ENCODE peak calls at places on chromosomes 7 and 10, in nine cellular contexts. Z is epithelial cell of esophagus, X is foreskin fibroblast, E is uterus, K is body of pancreas, D is LNCaP clone FGC, Q is BJ, P is left lung, N is WERI-Rb-1. J is an unnamed sample.

GRCh38 chr10:47299989-47300931 is at the start of gene GDF10:
- DNase-seq in N (peak), Z (no peak), K (peak), E (no peak), D (no peak), Q (no peak), P (no peak), X (no peak), J (no peak)

GRCh38 chr10:129522041-129522585 is 55.1 kb downstream of the MGMT start:
- DNase-seq in X (no peak), Z (no peak), N (no peak), Q (no peak), K (no peak), D (no peak), E (no peak), P (no peak), J (no peak)

GRCh38 chr10:85537561-85537960 is 829.0 kb downstream of the GRID1 start:
- DNase-seq in Q (no peak), P (no peak), K (no peak), N (no peak), E (no peak), D (no peak), Z (no peak), X (no peak), J (no peak)

GRCh38 chr7:500521-501420 is 18.9 kb downstream of the PDGFA start:
- DNase-seq in Q (no peak), P (peak), X (no peak), E (no peak), N (peak), Z (no peak), K (peak), D (no peak), J (no peak)

GRCh38 chr10:113459672-113460280 is 93.1 kb upstream of the HABP2 start:
- DNase-seq in D (no peak), Q (no peak), Z (no peak), K (no peak), E (no peak), P (no peak), X (no peak), N (no peak), J (no peak)

GRCh38 chr10:72688208-72688651 is 3.7 kb upstream of the MCU start:
- DNase-seq in Q (peak), D (no peak), K (no peak), Z (peak), P (no peak), N (no peak), E (no peak), X (peak), J (peak)

GRCh38 chr7:28070311-28071055 is 110.1 kb downstream of the JAZF1 start:
- DNase-seq in E (peak), Q (no peak), K (no peak), X (no peak), N (no peak), D (no peak), Z (no peak), P (no peak), J (no peak)

GRCh38 chr7:142645777-142646176 is 103.5 kb upstream of the PRSS1 start:
- DNase-seq in E (no peak), Q (no peak), Z (no peak), P (no peak), N (peak), X (no peak), D (no peak), K (no peak), J (no peak)

GRCh38 chr10:132419631-132420468 is 22.9 kb downstream of the PWWP2B start:
- DNase-seq in X (no peak), K (peak), N (no peak), Z (no peak), E (no peak), P (peak), D (no peak), Q (no peak), J (no peak)

GRCh38 chr10:15370741-15371701 is at the start of gene FAM171A1:
- DNase-seq in N (peak), P (peak), Q (no peak), D (no peak), Z (peak), E (peak), X (peak), K (peak), J (no peak)

GRCh38 chr10:30056767-30057355 is 2.5 kb downstream of the JCAD start:
- DNase-seq in D (no peak), E (no peak), P (no peak), Q (no peak), N (no peak), K (no peak), Z (no peak), X (no peak), J (no peak)
- H3K4me3 ChIP-seq in D (no peak), E (no peak), P (peak), Q (no peak), N (no peak), K (no peak), Z (no peak), X (peak), J (peak)

GRCh38 chr7:20331912-20332317 is 1.2 kb downstream of the ITGB8 start:
- DNase-seq in X (no peak), E (no peak), K (no peak), D (no peak), Q (no peak), Z (no peak), N (peak), P (no peak), J (no peak)
- H3K4me3 ChIP-seq in X (peak), E (peak), K (peak), D (no peak), Q (peak), Z (peak), N (peak), P (peak), J (peak)

GRCh38 chr7:155458317-155459132 is 596 bp downstream of the EN2 start:
- DNase-seq in K (no peak), E (no peak), N (no peak), Q (no peak), P (no peak), Z (no peak), D (no peak), X (no peak), J (no peak)

GRCh38 chr7:155456517-155456771 is 1.5 kb upstream of the EN2 start:
- DNase-seq in E (no peak), P (no peak), N (no peak), Q (no peak), D (no peak), Z (no peak), K (no peak), X (no peak), J (no peak)

GRCh38 chr7:155455776-155456516 is 2.0 kb upstream of the EN2 start:
- DNase-seq in X (no peak), P (no peak), Q (no peak), N (no peak), D (no peak), K (no peak), E (no peak), Z (no peak), J (no peak)

GRCh38 chr7:155457544-155458316 is at the start of gene EN2:
- DNase-seq in K (peak), Q (no peak), N (peak), E (no peak), X (no peak), P (peak), Z (peak), D (no peak), J (no peak)

DNA sequence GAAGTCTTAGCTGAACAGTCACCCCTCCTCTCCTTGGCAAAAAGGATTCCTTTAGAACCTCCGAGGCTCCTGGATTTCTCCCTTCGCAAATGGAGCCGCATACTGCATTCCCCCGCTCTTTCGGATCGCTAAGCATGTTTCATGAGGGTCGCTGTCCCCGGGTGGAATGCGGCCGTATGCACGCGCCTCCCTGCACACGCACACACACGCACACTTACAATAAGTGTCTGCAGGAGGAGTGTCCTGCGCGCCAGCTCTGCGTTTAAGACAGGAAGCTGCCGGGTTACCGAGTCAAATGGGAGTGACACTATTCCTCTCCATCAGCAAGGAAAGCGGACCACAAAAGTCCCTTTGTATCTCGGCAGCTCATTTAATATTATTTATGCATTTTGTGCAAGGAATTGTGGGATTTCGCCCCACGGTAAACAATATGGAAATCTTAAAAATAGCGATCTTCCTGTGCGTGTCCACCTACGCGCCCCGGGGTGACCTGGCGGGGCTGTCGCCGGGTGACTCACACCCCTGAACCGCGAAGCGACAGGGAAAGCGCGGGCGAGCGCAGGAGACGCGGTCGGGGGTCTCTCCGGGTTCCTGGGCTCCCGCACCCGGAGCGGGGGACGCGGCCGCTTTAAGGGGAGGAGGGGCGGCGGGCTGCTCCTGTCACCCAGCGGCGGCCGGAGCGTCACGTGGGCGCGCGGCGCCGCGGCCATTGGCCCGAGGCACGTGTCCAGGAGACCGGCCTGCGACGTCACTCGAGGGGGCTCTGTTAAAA is 971 bp upstream of the EN2 start:
- DNase-seq in Q (no peak), K (peak), Z (peak), E (peak), N (peak), P (peak), X (peak), D (no peak), J (peak)
- H3K4me3 ChIP-seq in Q (peak), K (peak), Z (peak), E (no peak), N (peak), P (peak), X (peak), D (peak), J (peak)

GRCh38 chr7:37921340-37921805 is 933 bp downstream of the EPDR1 start:
- DNase-seq in X (no peak), N (peak), Z (no peak), E (peak), D (no peak), K (peak), Q (no peak), P (no peak), J (no peak)
- H3K4me3 ChIP-seq in X (peak), N (peak), Z (no peak), E (peak), D (peak), K (peak), Q (peak), P (peak), J (peak)

DNA sequence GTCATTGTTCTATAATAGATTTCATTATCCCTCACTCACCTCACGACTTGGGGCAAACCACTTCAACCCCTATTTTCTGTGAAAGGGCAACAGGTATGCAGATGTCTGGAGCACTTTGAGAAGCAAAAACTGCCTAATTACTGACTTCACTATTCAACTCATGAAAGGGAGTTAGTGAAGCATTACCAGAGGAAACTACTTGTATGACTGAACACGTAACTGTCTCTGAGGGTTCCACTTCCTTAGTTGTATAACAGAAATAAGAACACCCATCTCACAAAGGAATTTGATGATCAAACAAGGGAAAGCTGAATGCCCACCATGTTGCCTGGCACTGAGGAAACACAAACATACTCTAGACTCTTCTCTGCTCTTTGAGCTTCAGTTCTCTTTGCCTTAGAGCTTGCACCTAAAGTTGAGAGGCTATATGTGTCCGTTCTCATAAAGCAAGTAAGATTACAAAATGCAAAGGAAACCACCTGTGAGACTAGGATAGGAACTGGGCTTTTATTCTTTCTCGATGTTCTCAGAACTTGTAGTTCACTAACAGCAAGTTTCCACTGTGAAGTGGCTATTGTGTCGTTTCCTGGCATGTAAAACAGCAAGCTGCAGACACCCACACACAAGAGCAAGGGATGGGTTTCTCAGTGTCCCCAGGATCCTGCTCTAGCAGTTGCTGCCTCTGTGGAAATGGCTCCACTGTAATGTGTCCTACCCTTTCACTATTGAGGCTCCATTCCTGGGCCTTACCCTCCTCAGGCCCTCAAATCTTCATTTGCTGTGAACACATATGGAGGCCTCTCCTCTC is 2.6 kb downstream of the TMEM243 start:
- DNase-seq in N (no peak), E (no peak), Q (no peak), D (no peak), X (no peak), Z (no peak), P (no peak), K (no peak), J (no peak)
- H3K4me3 ChIP-seq in N (no peak), E (no peak), Q (no peak), D (no peak), X (no peak), Z (no peak), P (peak), K (no peak), J (no peak)

GRCh38 chr7:30468791-30469190 is 9.8 kb downstream of the NOD1 start:
- DNase-seq in N (no peak), E (peak), X (peak), P (no peak), Q (no peak), K (no peak), Z (peak), D (no peak), J (no peak)
- H3K4me3 ChIP-seq in N (no peak), E (no peak), X (no peak), P (no peak), Q (no peak), K (no peak), Z (no peak), D (no peak), J (peak)

GRCh38 chr7:43649755-43650274 is 66.9 kb downstream of the STK17A start:
- DNase-seq in D (no peak), E (no peak), X (no peak), P (no peak), Z (peak), N (no peak), Q (no peak), K (no peak), J (no peak)
- H3K4me3 ChIP-seq in D (no peak), E (no peak), X (no peak), P (no peak), Z (no peak), N (no peak), Q (no peak), K (no peak), J (no peak)

DNA sequence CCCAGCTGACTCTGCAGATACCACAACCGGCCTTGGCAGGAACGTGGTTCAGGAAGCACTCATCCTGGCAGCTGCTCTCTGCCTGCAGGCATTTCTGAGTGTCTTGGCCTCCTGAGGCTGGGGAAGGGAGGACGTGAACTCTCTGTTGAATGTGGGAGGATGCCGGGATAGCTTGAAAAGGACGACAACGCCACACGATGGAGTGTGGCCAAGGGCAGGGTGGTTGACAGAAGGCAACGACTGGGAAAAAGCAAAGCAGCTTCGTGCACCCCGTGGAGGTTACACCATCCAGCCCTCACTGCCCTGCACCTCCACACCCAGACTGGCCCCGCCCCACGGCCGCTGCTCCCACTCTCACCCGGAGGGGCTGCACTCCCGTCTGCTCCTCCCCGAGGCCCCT is 466.1 kb upstream of the FOXK1 start:
- DNase-seq in Q (no peak), N (no peak), P (peak), D (no peak), Z (peak), K (no peak), E (no peak), X (no peak), J (peak)
- H3K4me3 ChIP-seq in Q (no peak), N (no peak), P (no peak), D (no peak), Z (no peak), K (no peak), E (no peak), X (no peak), J (no peak)

GRCh38 chr7:106344206-106344605 is 59.4 kb upstream of the NAMPT start:
- DNase-seq in P (no peak), D (no peak), Z (no peak), E (no peak), X (no peak), K (no peak), Q (no peak), N (no peak), J (no peak)

GRCh38 chr7:106344861-106345260 is 60.1 kb upstream of the NAMPT start:
- DNase-seq in Z (no peak), D (no peak), N (no peak), Q (no peak), X (peak), K (no peak), E (no peak), P (no peak), J (no peak)

GRCh38 chr7:106346167-106346677 is 61.4 kb upstream of the NAMPT start:
- DNase-seq in E (no peak), K (no peak), P (no peak), Z (no peak), N (no peak), D (no peak), X (no peak), Q (no peak), J (no peak)

GRCh38 chr7:106346678-106347217 is 62.0 kb upstream of the NAMPT start:
- DNase-seq in K (no peak), D (no peak), X (peak), E (no peak), Q (peak), N (no peak), Z (peak), P (no peak), J (peak)

GRCh38 chr7:106345421-106346166 is 60.8 kb upstream of the NAMPT start:
- DNase-seq in P (no peak), D (no peak), K (no peak), X (no peak), Q (no peak), Z (peak), N (no peak), E (no peak), J (peak)
- H3K4me3 ChIP-seq in P (no peak), D (no peak), K (no peak), X (no peak), Q (no peak), Z (no peak), N (no peak), E (no peak), J (no peak)

GRCh38 chr10:48604039-48604407 is 850 bp downstream of the ARHGAP22 start:
- DNase-seq in K (no peak), X (no peak), E (no peak), Z (no peak), D (no peak), P (no peak), N (no peak), Q (no peak), J (no peak)
- H3K4me3 ChIP-seq in K (no peak), X (peak), E (peak), Z (peak), D (peak), P (no peak), N (peak), Q (peak), J (peak)

J was measured in skeletal muscle cell.